ENCODE peak calls at places on chromosome 10, in seven cellular contexts. Z is K562, L is HL-60, F is AG04450, J is mammary epithelial cell, U is suprapubic skin, B is fibroblast of mammary gland. K is an unnamed sample.

GRCh38 chr10:90964781-90965462 is 44.0 kb upstream of the ANKRD1 start:
- DNase-seq in Z (no peak), L (no peak), F (no peak), J (no peak), U (no peak), B (no peak), K (no peak)

GRCh38 chr10:98959486-98959885 is 276.2 kb downstream of the HPSE2 start:
- DNase-seq in Z (no peak), L (no peak), F (no peak), J (no peak), U (no peak), B (no peak), K (no peak)

GRCh38 chr10:31188792-31189406 is 130.1 kb upstream of the ZEB1 start:
- DNase-seq in Z (no peak), L (no peak), F (no peak), J (no peak), U (no peak), B (peak), K (no peak)

GRCh38 chr10:3786295-3786981 is 1.4 kb upstream of the KLF6 start:
- DNase-seq in Z (peak), L (no peak), F (no peak), J (peak), U (peak), B (peak), K (no peak)

GRCh38 chr10:75910032-75910431 is 478.6 kb downstream of the LRMDA start:
- DNase-seq in Z (no peak), L (no peak), F (no peak), J (no peak), U (no peak), B (peak), K (peak)

GRCh38 chr10:119703903-119704508 is 21.8 kb upstream of the INPP5F start:
- DNase-seq in Z (no peak), L (no peak), F (no peak), J (no peak), U (no peak), B (no peak), K (no peak)

GRCh38 chr10:100866575-100867098 is 46.1 kb upstream of the SLF2 start:
- DNase-seq in Z (no peak), L (no peak), F (no peak), J (no peak), U (no peak), B (no peak), K (no peak)

GRCh38 chr10:52652431-52653220 is 120.0 kb downstream of the MBL2 start:
- DNase-seq in Z (no peak), L (no peak), F (no peak), J (no peak), U (no peak), B (no peak), K (no peak)

GRCh38 chr10:127916826-127917225 is 9.9 kb downstream of the PTPRE start:
- DNase-seq in Z (no peak), L (no peak), F (no peak), J (no peak), U (no peak), B (no peak), K (no peak)

GRCh38 chr10:78552261-78552811 is 516.4 kb upstream of the ZMIZ1 start:
- DNase-seq in Z (no peak), L (no peak), F (peak), J (no peak), U (no peak), B (peak), K (peak)

GRCh38 chr10:119526606-119527592 is 15.6 kb downstream of the RGS10 start:
- DNase-seq in Z (no peak), L (no peak), F (no peak), J (no peak), U (no peak), B (no peak), K (no peak)

GRCh38 chr10:102578782-102579181 is 65.5 kb upstream of the TRIM8 start:
- DNase-seq in Z (no peak), L (peak), F (no peak), J (no peak), U (no peak), B (no peak), K (no peak)

GRCh38 chr10:13987472-13987871 is 343.3 kb downstream of the FRMD4A start:
- DNase-seq in Z (no peak), L (no peak), F (no peak), J (peak), U (no peak), B (peak), K (peak)

GRCh38 chr10:5071411-5072198 is 22.6 kb upstream of the AKR1C3 start:
- DNase-seq in Z (peak), L (no peak), F (peak), J (peak), U (peak), B (peak), K (peak)

GRCh38 chr10:52742723-52743122 is 29.9 kb downstream of the MBL2 start:
- DNase-seq in Z (no peak), L (no peak), F (no peak), J (no peak), U (no peak), B (no peak), K (no peak)

GRCh38 chr10:5896208-5896607 is 6.2 kb downstream of the FBH1 start:
- DNase-seq in Z (peak), L (no peak), F (no peak), J (no peak), U (no peak), B (no peak), K (no peak)

GRCh38 chr10:14486777-14487510 is 156.2 kb upstream of the FRMD4A start:
- DNase-seq in Z (no peak), L (no peak), F (peak), J (no peak), U (no peak), B (peak), K (no peak)

GRCh38 chr10:109732254-109732653 is 191.1 kb downstream of the XPNPEP1 start:
- DNase-seq in Z (no peak), L (no peak), F (no peak), J (no peak), U (no peak), B (no peak), K (no peak)

GRCh38 chr10:69883680-69884375 is 82.1 kb downstream of the COL13A1 start:
- DNase-seq in Z (no peak), L (no peak), F (no peak), J (no peak), U (no peak), B (peak), K (no peak)

GRCh38 chr10:14750900-14751575 is 23.7 kb downstream of the FAM107B start:
- DNase-seq in Z (no peak), L (no peak), F (no peak), J (no peak), U (peak), B (no peak), K (no peak)

GRCh38 chr10:108413954-108414353 is 1249.4 kb upstream of the SORCS1 start:
- DNase-seq in Z (no peak), L (no peak), F (no peak), J (no peak), U (no peak), B (no peak), K (no peak)

GRCh38 chr10:124256151-124256550 is 162.6 kb downstream of the OAT start:
- DNase-seq in Z (no peak), L (no peak), F (no peak), J (no peak), U (peak), B (no peak), K (no peak)

GRCh38 chr10:124255556-124255955 is 162.2 kb upstream of the CHST15 start:
- DNase-seq in Z (no peak), L (no peak), F (no peak), J (no peak), U (no peak), B (no peak), K (no peak)

GRCh38 chr10:124262249-124262865 is 156.4 kb downstream of the OAT start:
- DNase-seq in Z (no peak), L (no peak), F (no peak), J (no peak), U (peak), B (no peak), K (no peak)

GRCh38 chr10:124262971-124263370 is 155.8 kb downstream of the OAT start:
- DNase-seq in Z (no peak), L (no peak), F (no peak), J (no peak), U (peak), B (no peak), K (no peak)

DNA sequence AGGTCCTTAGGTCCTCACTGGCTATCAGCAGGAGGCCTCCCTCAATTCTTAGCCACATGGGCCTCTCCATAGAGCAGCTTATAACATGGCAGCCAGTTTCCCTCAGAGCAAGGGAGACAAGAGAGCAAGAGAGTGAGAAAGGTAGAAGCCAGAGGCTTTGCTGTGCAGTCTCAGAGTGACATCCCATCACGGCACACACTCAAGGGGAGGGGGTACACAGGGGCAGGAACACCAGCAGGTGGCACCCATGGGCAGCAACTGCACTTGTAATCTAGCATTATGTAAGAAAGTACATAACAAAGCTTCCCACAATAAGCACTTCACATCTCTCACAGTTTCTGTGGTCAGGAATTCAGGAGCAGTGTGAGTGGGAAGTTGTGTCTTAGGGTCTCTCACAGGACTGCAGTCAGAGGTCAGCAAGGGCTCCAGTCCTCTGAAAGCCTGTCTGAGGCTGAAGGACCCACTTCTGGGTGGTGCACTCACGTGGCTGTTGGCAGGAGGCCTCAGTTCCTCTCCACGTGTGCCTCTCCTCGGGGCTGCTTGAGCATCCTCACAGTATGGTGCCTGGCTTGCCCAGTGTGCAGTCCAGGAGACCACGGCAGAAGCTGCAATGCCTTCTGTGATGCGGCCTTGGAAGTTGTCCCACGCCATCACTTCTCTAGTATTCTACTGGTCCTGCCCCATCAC is 159.4 kb downstream of the OAT start:
- DNase-seq in Z (no peak), L (peak), F (no peak), J (no peak), U (peak), B (no peak), K (no peak)
- TF ChIP-seq CTCF in Z (no peak), L (peak), F (peak), J (peak), U (no peak), B (peak), K (peak)

DNA sequence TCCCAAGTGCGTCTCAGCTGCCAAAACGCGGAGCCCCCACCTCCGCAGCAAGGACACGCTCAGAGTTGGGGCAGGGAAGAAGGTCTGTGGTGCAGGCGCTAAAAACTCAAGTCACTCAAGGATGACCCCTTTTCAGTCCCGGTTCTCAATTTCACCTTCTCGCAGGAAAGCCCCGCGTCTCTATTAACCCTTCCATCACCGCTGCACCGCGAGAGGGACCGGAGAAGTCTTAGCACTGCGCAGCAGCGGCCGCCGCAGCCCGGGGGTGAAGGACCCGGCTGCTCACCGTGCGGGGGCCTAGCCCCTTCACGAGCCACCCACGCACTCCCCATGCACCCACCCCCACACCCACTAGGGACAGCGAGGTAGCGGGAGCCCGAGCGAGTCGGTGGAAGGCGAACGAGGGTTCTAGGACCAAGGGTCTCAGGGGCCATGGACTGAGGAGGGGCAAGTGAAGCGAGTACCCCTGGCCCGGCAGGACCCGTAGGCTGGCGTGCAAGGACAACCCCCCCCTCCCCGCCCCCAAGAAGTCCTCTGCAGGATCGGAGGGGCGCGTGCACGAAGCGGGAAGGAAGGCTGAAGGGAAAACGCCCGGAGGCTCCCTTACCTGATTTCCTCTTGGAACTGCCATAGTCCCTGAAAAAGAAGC is 162.8 kb downstream of the SH3PXD2A start:
- DNase-seq in Z (peak), L (no peak), F (no peak), J (no peak), U (no peak), B (no peak), K (no peak)
- H3K4me3 ChIP-seq in Z (peak), L (peak), F (peak), J (peak), U (peak), B (peak), K (peak)

GRCh38 chr10:43867113-43867512 is 218.4 kb upstream of the ZNF32 start:
- DNase-seq in Z (no peak), L (no peak), F (no peak), J (no peak), U (no peak), B (no peak), K (no peak)
- TF ChIP-seq CTCF in Z (no peak), L (no peak), F (no peak), J (no peak), U (no peak), B (no peak), K (no peak)

GRCh38 chr10:80131499-80131901 is 1.0 kb upstream of the PLAC9 start:
- DNase-seq in Z (no peak), L (no peak), F (no peak), J (no peak), U (no peak), B (no peak), K (no peak)

GRCh38 chr10:80136134-80136571 is 3.6 kb downstream of the PLAC9 start:
- DNase-seq in Z (no peak), L (no peak), F (peak), J (no peak), U (peak), B (peak), K (peak)

GRCh38 chr10:80137031-80137712 is 4.6 kb downstream of the PLAC9 start:
- DNase-seq in Z (no peak), L (no peak), F (peak), J (no peak), U (peak), B (peak), K (no peak)

GRCh38 chr10:80133221-80133620 is 691 bp downstream of the PLAC9 start:
- DNase-seq in Z (no peak), L (no peak), F (no peak), J (no peak), U (peak), B (peak), K (no peak)

DNA sequence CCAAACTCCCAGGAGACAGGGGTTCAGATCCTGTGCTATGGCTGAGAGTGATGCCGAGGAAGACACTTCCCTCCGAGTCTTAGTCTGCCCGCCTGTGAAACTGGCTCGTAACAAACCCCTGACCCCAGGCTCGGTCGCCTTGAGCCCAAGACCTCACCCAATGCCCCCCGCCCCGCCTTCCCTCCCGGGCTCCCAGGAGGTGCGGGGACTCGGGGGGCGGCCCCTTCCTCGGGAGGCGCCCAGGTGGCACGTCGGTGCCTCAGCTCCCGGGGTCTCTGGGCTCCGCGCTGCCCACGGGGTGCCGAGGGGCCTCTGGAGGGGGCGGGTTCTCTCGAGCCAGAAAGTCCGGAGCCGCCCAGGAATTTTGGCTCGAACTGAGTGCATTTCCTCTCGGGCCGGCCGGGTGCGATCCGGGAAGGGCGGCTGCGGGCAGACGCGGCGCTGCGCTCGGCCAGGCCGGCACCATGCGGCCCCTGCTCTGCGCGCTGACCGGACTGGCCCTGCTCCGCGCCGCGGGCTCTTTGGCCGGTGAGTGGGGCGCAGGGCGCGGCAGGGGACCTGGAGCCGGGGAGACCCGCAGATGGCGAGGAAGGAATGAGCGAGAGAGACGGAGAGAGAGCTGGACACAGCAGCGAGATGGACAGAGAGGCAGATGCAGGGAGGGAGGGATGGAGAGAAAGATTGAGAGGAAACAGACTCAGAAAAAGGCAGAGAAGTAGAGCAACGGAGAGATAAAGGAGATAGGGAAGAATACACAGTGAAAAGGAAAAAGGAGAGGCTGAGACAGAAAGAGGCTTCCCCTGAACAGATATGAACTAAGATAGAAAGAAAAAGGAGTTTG is at the start of gene PLAC9:
- DNase-seq in Z (no peak), L (no peak), F (no peak), J (no peak), U (peak), B (no peak), K (no peak)
- H3K4me3 ChIP-seq in Z (no peak), L (no peak), F (peak), J (peak), U (peak), B (peak), K (peak)

DNA sequence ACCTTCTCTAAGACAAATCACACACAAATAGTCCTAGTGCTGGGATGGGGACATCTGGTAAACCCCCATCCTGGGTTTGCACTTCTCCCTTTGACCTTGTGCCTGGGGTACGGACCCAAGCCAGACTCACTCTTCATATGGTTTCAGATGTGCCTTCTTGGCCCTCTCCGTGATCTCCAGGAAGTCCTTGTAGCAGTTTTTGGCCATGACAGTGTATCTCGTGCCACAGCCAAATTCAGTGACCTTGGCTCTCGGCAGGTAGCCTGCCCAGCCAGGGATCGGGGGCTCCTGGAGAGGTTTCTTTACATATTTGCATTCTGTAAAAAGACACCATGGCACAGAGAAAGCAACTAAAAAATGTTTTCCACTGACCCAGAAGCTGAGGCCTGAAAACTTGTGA is 43.9 kb downstream of the PNLIPRP2 start:
- DNase-seq in Z (no peak), L (no peak), F (no peak), J (no peak), U (no peak), B (no peak), K (no peak)
- TF ChIP-seq CTCF in Z (no peak), L (no peak), F (no peak), J (no peak), U (no peak), B (no peak), K (no peak)

GRCh38 chr10:25177754-25178135 is 2.9 kb downstream of the GPR158 start:
- DNase-seq in Z (no peak), L (no peak), F (no peak), J (no peak), U (no peak), B (no peak), K (no peak)

GRCh38 chr10:25176421-25176968 is 1.7 kb downstream of the GPR158 start:
- DNase-seq in Z (no peak), L (no peak), F (no peak), J (no peak), U (no peak), B (no peak), K (no peak)

GRCh38 chr10:25177093-25177753 is 2.4 kb downstream of the GPR158 start:
- DNase-seq in Z (no peak), L (no peak), F (no peak), J (no peak), U (no peak), B (no peak), K (no peak)

GRCh38 chr10:25175527-25176420 is 973 bp downstream of the GPR158 start:
- DNase-seq in Z (no peak), L (no peak), F (no peak), J (no peak), U (no peak), B (no peak), K (no peak)

GRCh38 chr10:25174461-25175230 is at the start of gene GPR158:
- DNase-seq in Z (peak), L (peak), F (peak), J (peak), U (peak), B (peak), K (peak)
- H3K4me3 ChIP-seq in Z (peak), L (peak), F (peak), J (peak), U (peak), B (peak), K (peak)

GRCh38 chr10:25934673-25935139 is 677 bp downstream of the MYO3A start:
- DNase-seq in Z (peak), L (no peak), F (no peak), J (no peak), U (no peak), B (no peak), K (no peak)
- TF ChIP-seq CTCF in Z (peak), L (no peak), F (no peak), J (peak), U (no peak), B (no peak), K (peak)

GRCh38 chr10:71066600-71066999 is 145.8 kb upstream of the UNC5B start:
- DNase-seq in Z (no peak), L (no peak), F (no peak), J (no peak), U (no peak), B (no peak), K (no peak)
- H3K4me3 ChIP-seq in Z (no peak), L (no peak), F (no peak), J (no peak), U (no peak), B (no peak), K (no peak)

GRCh38 chr10:57822965-57823364 is 444.7 kb downstream of the IPMK start:
- DNase-seq in Z (no peak), L (no peak), F (no peak), J (no peak), U (no peak), B (no peak), K (no peak)
- TF ChIP-seq CTCF in Z (no peak), L (no peak), F (no peak), J (no peak), U (no peak), B (no peak), K (no peak)

GRCh38 chr10:62732841-62733653 is 71.5 kb upstream of the ADO start:
- DNase-seq in Z (no peak), L (peak), F (peak), J (peak), U (no peak), B (peak), K (peak)
- H3K4me3 ChIP-seq in Z (no peak), L (no peak), F (no peak), J (no peak), U (no peak), B (no peak), K (no peak)